ENCODE peak calls at places on chromosome 18, in seven cellular contexts. R, V, K, Z, N, X and G are unnamed samples.

GRCh38 chr18:39341106-39341505 is 1775.5 kb upstream of the CELF4 start:
- DNase-seq in N (no peak), R (no peak), Z (no peak), X (no peak), K (no peak), V (peak), G (no peak)

GRCh38 chr18:23812566-23813440 is 123.5 kb downstream of the LAMA3 start:
- DNase-seq in N (peak), R (peak), Z (peak), V (no peak), X (peak), K (no peak), G (no peak)

GRCh38 chr18:48942554-48943261 is 8.1 kb downstream of the SMAD7 start:
- DNase-seq in X (peak), V (no peak), N (no peak), R (peak), K (no peak), Z (no peak), G (no peak)

GRCh38 chr18:21762181-21762772 is 21.7 kb downstream of the MIB1 start:
- DNase-seq in V (no peak), Z (no peak), K (no peak), R (no peak), N (no peak), X (no peak), G (no peak)

GRCh38 chr18:77098554-77099174 is 33.9 kb downstream of the MBP start:
- DNase-seq in R (no peak), N (no peak), Z (no peak), K (no peak), X (no peak), V (no peak), G (no peak)

GRCh38 chr18:22314001-22314400 is 103.7 kb downstream of the CTAGE1 start:
- DNase-seq in K (no peak), R (no peak), X (peak), V (no peak), N (no peak), Z (no peak), G (no peak)

GRCh38 chr18:10286580-10287150 is 167.8 kb upstream of the APCDD1 start:
- DNase-seq in R (no peak), V (no peak), K (no peak), N (no peak), Z (no peak), X (no peak), G (no peak)

GRCh38 chr18:47997338-47997780 is 66.9 kb upstream of the SMAD2 start:
- DNase-seq in V (no peak), Z (no peak), K (no peak), N (no peak), R (peak), X (no peak), G (peak)

GRCh38 chr18:77016936-77017335 is 115.6 kb downstream of the MBP start:
- DNase-seq in V (no peak), K (no peak), Z (no peak), R (no peak), X (no peak), N (no peak), G (no peak)